ENCODE peak calls at places on chromosomes 1 and 21, in six cellular contexts. L is tibial artery, C is neural crest cell, Y is BE2C, F is IMR-90, X is fibroblast of mammary gland. A is an unnamed sample.

GRCh38 chr1:151907363-151908139 is 1.8 kb downstream of the THEM4 start:
- DNase-seq in L (no peak), C (no peak), Y (no peak), F (no peak), X (peak), A (no peak)

GRCh38 chr1:232247669-232248068 is 382.3 kb downstream of the SIPA1L2 start:
- DNase-seq in L (no peak), C (no peak), Y (no peak), F (no peak), X (no peak), A (no peak)

GRCh38 chr1:221670081-221670480 is 71.8 kb downstream of the DUSP10 start:
- DNase-seq in L (no peak), C (no peak), Y (no peak), F (no peak), X (peak), A (no peak)

GRCh38 chr1:30888391-30888790 is 20.2 kb downstream of the SDC3 start:
- DNase-seq in L (peak), C (no peak), Y (no peak), F (peak), X (peak), A (peak)

GRCh38 chr1:67479146-67479891 is 49.1 kb upstream of the SERBP1 start:
- DNase-seq in L (peak), C (no peak), Y (no peak), F (no peak), X (peak), A (no peak)

GRCh38 chr1:203202431-203203245 is 16.1 kb upstream of the CHI3L1 start:
- DNase-seq in L (peak), C (no peak), Y (no peak), F (peak), X (peak), A (no peak)

GRCh38 chr1:22471078-22471477 is 19.4 kb downstream of the ZBTB40 start:
- DNase-seq in L (peak), C (no peak), Y (peak), F (peak), X (peak), A (no peak)

GRCh38 chr1:200974711-200975110 is 48.8 kb downstream of the KIF21B start:
- DNase-seq in L (no peak), C (no peak), Y (no peak), F (no peak), X (no peak), A (no peak)

GRCh38 chr1:7315316-7315715 is 455.8 kb upstream of the VAMP3 start:
- DNase-seq in L (no peak), C (no peak), Y (no peak), F (peak), X (peak), A (no peak)

GRCh38 chr1:115911298-115911697 is 65.0 kb upstream of the SLC22A15 start:
- DNase-seq in L (no peak), C (no peak), Y (no peak), F (no peak), X (no peak), A (no peak)

GRCh38 chr1:153355445-153356071 is 2.1 kb upstream of the S100A9 start:
- DNase-seq in L (peak), C (peak), Y (peak), F (peak), X (peak), A (peak)

GRCh38 chr21:32136546-32136945 is 142.3 kb downstream of the MIS18A start:
- DNase-seq in L (no peak), C (no peak), Y (no peak), F (no peak), X (no peak), A (no peak)

GRCh38 chr1:220151454-220151853 is 57.5 kb downstream of the IARS2 start:
- DNase-seq in L (peak), C (no peak), Y (no peak), F (peak), X (peak), A (no peak)

GRCh38 chr1:171292799-171293198 is 21.2 kb upstream of the FMO4 start:
- DNase-seq in L (no peak), C (no peak), Y (no peak), F (peak), X (peak), A (no peak)

GRCh38 chr1:203528098-203528497 is 34.1 kb downstream of the OPTC start:
- DNase-seq in L (no peak), C (no peak), Y (no peak), F (no peak), X (no peak), A (no peak)

GRCh38 chr1:153490272-153491051 is 30.0 kb upstream of the S100A7 start:
- DNase-seq in L (peak), C (no peak), Y (peak), F (peak), X (peak), A (peak)

GRCh38 chr1:202159534-202160371 is 649 bp downstream of the PTPN7 start:
- DNase-seq in L (no peak), C (no peak), Y (no peak), F (no peak), X (no peak), A (no peak)

GRCh38 chr1:64597151-64597550 is 127.2 kb downstream of the CACHD1 start:
- DNase-seq in L (no peak), C (no peak), Y (no peak), F (no peak), X (no peak), A (no peak)

GRCh38 chr1:99737016-99737415 is 29.4 kb downstream of the FRRS1 start:
- DNase-seq in L (no peak), C (no peak), Y (peak), F (peak), X (peak), A (peak)
- TF ChIP-seq CTCF in L (no peak), C (peak), Y (peak), F (peak), X (peak), A (peak)

DNA sequence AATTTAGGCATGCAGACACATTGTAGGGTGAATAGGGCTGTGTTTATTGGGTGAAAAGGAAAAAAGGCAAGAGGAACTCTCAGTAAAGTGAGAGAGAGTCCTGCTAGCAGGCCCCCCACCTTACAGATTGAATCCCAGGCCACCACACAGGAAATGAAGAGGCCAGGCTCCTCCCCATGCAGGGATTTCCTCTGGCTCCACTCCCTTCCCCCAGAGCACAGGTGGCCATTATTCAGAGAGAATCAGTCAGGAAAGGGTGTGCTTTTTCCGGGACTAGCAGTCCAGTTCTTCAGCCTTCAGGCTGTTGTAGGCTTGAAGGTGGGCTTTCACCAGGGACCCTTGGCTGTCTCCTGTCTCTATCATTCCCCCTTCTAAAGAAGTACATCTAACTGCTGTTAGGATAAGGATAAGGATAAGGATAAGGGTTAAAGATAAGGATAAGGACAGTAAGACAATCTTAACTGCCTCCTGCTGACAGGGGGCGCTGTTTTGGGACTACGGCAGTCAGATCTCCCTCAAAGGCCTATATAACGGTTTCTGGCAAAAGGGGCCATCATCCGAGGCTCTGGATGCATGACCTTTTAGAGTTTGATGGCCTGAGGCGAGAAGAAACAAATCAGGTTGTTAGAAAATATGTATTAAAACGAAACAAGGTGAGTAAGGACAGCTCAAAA is 26.3 kb downstream of the ZNF648 start:
- DNase-seq in L (no peak), C (no peak), Y (no peak), F (no peak), X (no peak), A (no peak)
- TF ChIP-seq CTCF in L (no peak), C (peak), Y (peak), F (no peak), X (peak), A (no peak)

DNA sequence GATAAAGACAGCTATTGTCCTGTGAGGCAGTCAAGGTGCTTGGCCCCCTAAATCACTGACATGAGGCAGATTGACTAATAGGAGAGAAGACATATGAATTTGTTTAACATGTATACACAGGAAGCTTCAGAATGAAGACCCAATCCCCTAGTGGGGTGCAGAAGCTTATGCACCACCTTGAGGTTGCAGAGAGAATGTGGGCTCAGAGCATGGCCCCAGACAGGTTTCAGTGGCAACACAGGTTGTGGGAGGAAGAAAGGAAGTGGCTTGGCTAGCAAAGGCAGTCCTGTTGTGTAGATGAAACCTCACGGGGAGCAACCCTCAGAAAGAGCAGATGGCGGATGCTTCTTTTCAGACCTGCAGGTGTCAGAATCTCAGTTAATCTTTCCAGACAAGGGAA is 37.0 kb upstream of the PARP1 start:
- DNase-seq in L (no peak), C (no peak), Y (no peak), F (no peak), X (no peak), A (no peak)
- TF ChIP-seq CTCF in L (no peak), C (no peak), Y (no peak), F (no peak), X (no peak), A (no peak)

DNA sequence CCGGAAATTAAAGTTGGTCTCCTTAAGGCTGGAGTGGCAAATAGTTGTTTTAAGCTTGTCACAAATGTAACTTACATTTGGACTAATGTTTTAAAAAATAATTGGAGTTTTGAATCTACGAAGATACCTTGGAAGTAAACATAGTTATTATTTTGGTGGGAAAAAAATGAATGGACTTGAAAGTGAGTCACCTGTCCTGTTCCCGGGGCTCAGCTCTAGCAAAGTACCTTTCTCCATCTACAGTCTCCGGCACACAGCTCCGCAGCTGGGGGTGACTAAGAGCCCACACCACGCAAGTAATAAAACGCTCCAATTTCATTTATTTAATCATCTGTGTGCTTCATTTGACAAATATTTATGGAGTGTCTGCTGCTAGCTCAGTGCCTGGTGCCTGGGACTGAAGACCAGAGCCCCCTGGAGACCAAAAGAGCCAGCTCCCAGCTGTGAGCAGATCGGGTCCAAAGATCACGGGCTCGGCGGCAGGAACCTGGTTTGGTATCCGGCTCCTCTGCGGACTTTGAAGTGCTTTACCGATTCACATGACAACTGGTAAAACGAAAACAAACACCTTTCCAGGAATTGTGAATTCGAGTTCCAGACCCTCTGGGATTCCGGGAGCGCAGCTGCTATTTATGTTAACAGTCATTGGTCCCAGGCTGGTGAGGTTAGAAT is 1.7 kb upstream of the RIPK4 start:
- DNase-seq in L (no peak), C (no peak), Y (no peak), F (peak), X (peak), A (no peak)
- TF ChIP-seq CTCF in L (no peak), C (peak), Y (peak), F (peak), X (peak), A (no peak)

GRCh38 chr21:37087188-37087587 is 14.1 kb downstream of the TTC3 start:
- DNase-seq in L (no peak), C (no peak), Y (peak), F (peak), X (peak), A (no peak)
- TF ChIP-seq CTCF in L (peak), C (peak), Y (peak), F (peak), X (peak), A (no peak)

GRCh38 chr1:160746870-160747500 is 7.9 kb downstream of the SLAMF7 start:
- DNase-seq in L (no peak), C (no peak), Y (no peak), F (no peak), X (no peak), A (no peak)

GRCh38 chr1:160747717-160748116 is 8.7 kb downstream of the SLAMF7 start:
- DNase-seq in L (no peak), C (no peak), Y (no peak), F (no peak), X (no peak), A (no peak)

GRCh38 chr1:160750608-160751007 is 11.6 kb downstream of the SLAMF7 start:
- DNase-seq in L (no peak), C (no peak), Y (no peak), F (no peak), X (no peak), A (no peak)

GRCh38 chr1:160748877-160749269 is 9.8 kb downstream of the SLAMF7 start:
- DNase-seq in L (no peak), C (no peak), Y (no peak), F (no peak), X (no peak), A (no peak)

GRCh38 chr1:160748182-160748876 is 9.3 kb downstream of the SLAMF7 start:
- DNase-seq in L (no peak), C (no peak), Y (no peak), F (no peak), X (peak), A (no peak)
- TF ChIP-seq CTCF in L (no peak), C (peak), Y (peak), F (no peak), X (peak), A (no peak)

GRCh38 chr1:16231331-16232315 is 5.4 kb downstream of the CPLANE2 start:
- DNase-seq in L (no peak), C (no peak), Y (peak), F (no peak), X (no peak), A (peak)
- TF ChIP-seq CTCF in L (no peak), C (no peak), Y (no peak), F (no peak), X (no peak), A (no peak)